ENCODE peak calls at places on chromosomes 4 and X, in seven cellular contexts. One of them, this sample, is unnamed.

GRCh38 chrX:114924423-114924822 is 93.0 kb downstream of the IL13RA2 start:
- DNase-seq in ecto neural progenitor cell: no peak
- DNase-seq in HCEC 1CT: no peak
- DNase-seq in HFF-Myc: no peak
- DNase-seq in sigmoid colon: no peak
- DNase-seq in testis: no peak
- DNase-seq in NCI-H1105: no peak
- DNase-seq in this sample: no peak

GRCh38 chr4:155738548-155738947 is 20.3 kb upstream of the GUCY1B1 start:
- DNase-seq in NCI-H1105: no peak
- DNase-seq in testis: no peak
- DNase-seq in sigmoid colon: no peak
- DNase-seq in ecto neural progenitor cell: no peak
- DNase-seq in HCEC 1CT: peak; percentile 91
- DNase-seq in HFF-Myc: no peak
- DNase-seq in this sample: no peak

GRCh38 chr4:165813606-165814005 is 59.4 kb upstream of the TLL1 start:
- DNase-seq in testis: no peak
- DNase-seq in HCEC 1CT: no peak
- DNase-seq in NCI-H1105: no peak
- DNase-seq in sigmoid colon: no peak
- DNase-seq in HFF-Myc: no peak
- DNase-seq in ecto neural progenitor cell: no peak
- DNase-seq in this sample: no peak

GRCh38 chrX:114267127-114267526 is 316.8 kb upstream of the HTR2C start:
- DNase-seq in NCI-H1105: no peak
- DNase-seq in HCEC 1CT: no peak
- DNase-seq in sigmoid colon: no peak
- DNase-seq in HFF-Myc: no peak
- DNase-seq in testis: no peak
- DNase-seq in ecto neural progenitor cell: no peak
- DNase-seq in this sample: no peak

GRCh38 chrX:51641421-51642021 is 22.8 kb upstream of the CENPVL3 start:
- DNase-seq in HCEC 1CT: peak; percentile 23
- DNase-seq in sigmoid colon: no peak
- DNase-seq in testis: peak; percentile 47
- DNase-seq in NCI-H1105: peak; percentile 3
- DNase-seq in HFF-Myc: peak; percentile 12
- DNase-seq in ecto neural progenitor cell: no peak
- DNase-seq in this sample: peak; percentile 11

GRCh38 chrX:52341493-52341892 is 27.3 kb upstream of the XAGE2 start:
- DNase-seq in ecto neural progenitor cell: no peak
- DNase-seq in HFF-Myc: no peak
- DNase-seq in HCEC 1CT: peak; percentile 1
- DNase-seq in sigmoid colon: no peak
- DNase-seq in NCI-H1105: no peak
- DNase-seq in testis: no peak
- DNase-seq in this sample: no peak

GRCh38 chr4:7698586-7698985 is 241.1 kb downstream of the AFAP1 start:
- DNase-seq in ecto neural progenitor cell: no peak
- DNase-seq in sigmoid colon: no peak
- DNase-seq in HFF-Myc: no peak
- DNase-seq in NCI-H1105: no peak
- DNase-seq in HCEC 1CT: no peak
- DNase-seq in testis: no peak
- DNase-seq in this sample: peak; percentile 32

GRCh38 chr4:123478859-123479345 is 82.3 kb downstream of the SPRY1 start:
- DNase-seq in sigmoid colon: no peak
- DNase-seq in HFF-Myc: no peak
- DNase-seq in testis: no peak
- DNase-seq in NCI-H1105: no peak
- DNase-seq in HCEC 1CT: no peak
- DNase-seq in ecto neural progenitor cell: peak; percentile 51
- DNase-seq in this sample: peak; percentile 57

GRCh38 chr4:121648518-121648917 is 48.3 kb downstream of the ANXA5 start:
- DNase-seq in HFF-Myc: no peak
- DNase-seq in sigmoid colon: no peak
- DNase-seq in NCI-H1105: no peak
- DNase-seq in HCEC 1CT: no peak
- DNase-seq in testis: no peak
- DNase-seq in ecto neural progenitor cell: no peak
- DNase-seq in this sample: no peak

GRCh38 chrX:108199691-108200090 is 108.1 kb downstream of the ATG4A start:
- DNase-seq in ecto neural progenitor cell: peak; percentile 48
- DNase-seq in HFF-Myc: no peak
- DNase-seq in HCEC 1CT: peak; percentile 4
- DNase-seq in sigmoid colon: no peak
- DNase-seq in testis: peak; percentile 17
- DNase-seq in NCI-H1105: peak; percentile 1
- DNase-seq in this sample: peak; percentile 52

GRCh38 chrX:53494427-53494826 is 60.3 kb upstream of the HSD17B10 start:
- DNase-seq in HFF-Myc: peak; percentile 0
- DNase-seq in sigmoid colon: no peak
- DNase-seq in testis: no peak
- DNase-seq in HCEC 1CT: no peak
- DNase-seq in ecto neural progenitor cell: no peak
- DNase-seq in NCI-H1105: peak; percentile 1
- DNase-seq in this sample: no peak

GRCh38 chr4:188107931-188108843 is 1.2 kb downstream of the TRIML2 start:
- DNase-seq in testis: no peak
- DNase-seq in sigmoid colon: no peak
- DNase-seq in HCEC 1CT: peak; percentile 56
- DNase-seq in HFF-Myc: no peak
- DNase-seq in NCI-H1105: no peak
- DNase-seq in ecto neural progenitor cell: no peak
- DNase-seq in this sample: no peak

GRCh38 chrX:111353810-111354209 is 58.2 kb downstream of the DCX start:
- DNase-seq in NCI-H1105: no peak
- DNase-seq in testis: no peak
- DNase-seq in HCEC 1CT: no peak
- DNase-seq in sigmoid colon: no peak
- DNase-seq in HFF-Myc: no peak
- DNase-seq in ecto neural progenitor cell: no peak
- DNase-seq in this sample: no peak

GRCh38 chr4:2272026-2272827 is 10.3 kb upstream of the MXD4 start:
- DNase-seq in HCEC 1CT: no peak
- DNase-seq in sigmoid colon: no peak
- DNase-seq in HFF-Myc: no peak
- DNase-seq in testis: no peak
- DNase-seq in ecto neural progenitor cell: no peak
- DNase-seq in NCI-H1105: no peak
- DNase-seq in this sample: no peak

GRCh38 chrX:30253257-30253656 is 6.3 kb downstream of the MAGEB1 start:
- DNase-seq in NCI-H1105: no peak
- DNase-seq in testis: no peak
- DNase-seq in HFF-Myc: no peak
- DNase-seq in ecto neural progenitor cell: no peak
- DNase-seq in sigmoid colon: no peak
- DNase-seq in HCEC 1CT: no peak
- DNase-seq in this sample: no peak

GRCh38 chrX:11591712-11592351 is 73.9 kb downstream of the ARHGAP6 start:
- DNase-seq in sigmoid colon: no peak
- DNase-seq in testis: no peak
- DNase-seq in HCEC 1CT: no peak
- DNase-seq in HFF-Myc: no peak
- DNase-seq in ecto neural progenitor cell: no peak
- DNase-seq in NCI-H1105: no peak
- DNase-seq in this sample: no peak

GRCh38 chr4:103171006-103171405 is 27.1 kb downstream of the CENPE start:
- DNase-seq in HFF-Myc: no peak
- DNase-seq in ecto neural progenitor cell: no peak
- DNase-seq in NCI-H1105: no peak
- DNase-seq in HCEC 1CT: no peak
- DNase-seq in testis: no peak
- DNase-seq in sigmoid colon: no peak
- DNase-seq in this sample: no peak

GRCh38 chr4:101198741-101199339 is 148.5 kb downstream of the PPP3CA start:
- DNase-seq in testis: no peak
- DNase-seq in sigmoid colon: no peak
- DNase-seq in ecto neural progenitor cell: no peak
- DNase-seq in NCI-H1105: peak; percentile 70
- DNase-seq in HFF-Myc: no peak
- DNase-seq in HCEC 1CT: no peak
- DNase-seq in this sample: no peak

GRCh38 chr4:10120943-10121567 is 4.5 kb upstream of the WDR1 start:
- DNase-seq in testis: no peak
- DNase-seq in HCEC 1CT: no peak
- DNase-seq in ecto neural progenitor cell: no peak
- DNase-seq in NCI-H1105: no peak
- DNase-seq in HFF-Myc: no peak
- DNase-seq in sigmoid colon: no peak
- DNase-seq in this sample: no peak

GRCh38 chr4:157165935-157166334 is 54.6 kb upstream of the GRIA2 start:
- DNase-seq in ecto neural progenitor cell: no peak
- DNase-seq in HCEC 1CT: no peak
- DNase-seq in testis: no peak
- DNase-seq in sigmoid colon: no peak
- DNase-seq in NCI-H1105: no peak
- DNase-seq in HFF-Myc: no peak
- DNase-seq in this sample: no peak

GRCh38 chr4:117326091-117326490 is 240.7 kb upstream of the TRAM1L1 start:
- DNase-seq in HCEC 1CT: no peak
- DNase-seq in testis: no peak
- DNase-seq in HFF-Myc: no peak
- DNase-seq in sigmoid colon: no peak
- DNase-seq in NCI-H1105: no peak
- DNase-seq in ecto neural progenitor cell: no peak
- DNase-seq in this sample: no peak

GRCh38 chr4:110516106-110516922 is 40.4 kb downstream of the ENPEP start:
- DNase-seq in testis: peak; percentile 90
- DNase-seq in HCEC 1CT: peak; percentile 41
- DNase-seq in NCI-H1105: peak; percentile 18
- DNase-seq in sigmoid colon: peak; percentile 87
- DNase-seq in HFF-Myc: no peak
- DNase-seq in ecto neural progenitor cell: peak; percentile 70
- DNase-seq in this sample: peak; percentile 76

GRCh38 chr4:39718366-39719323 is 20.7 kb downstream of the UBE2K start:
- DNase-seq in HCEC 1CT: no peak
- DNase-seq in NCI-H1105: no peak
- DNase-seq in ecto neural progenitor cell: no peak
- DNase-seq in sigmoid colon: no peak
- DNase-seq in HFF-Myc: no peak
- DNase-seq in testis: no peak
- DNase-seq in this sample: no peak

GRCh38 chr4:36088542-36088941 is 155.8 kb downstream of the ARAP2 start:
- DNase-seq in HFF-Myc: no peak
- DNase-seq in HCEC 1CT: no peak
- DNase-seq in ecto neural progenitor cell: no peak
- DNase-seq in sigmoid colon: no peak
- DNase-seq in NCI-H1105: no peak
- DNase-seq in testis: no peak
- DNase-seq in this sample: no peak

GRCh38 chr4:107115185-107115847 is 79.2 kb upstream of the DKK2 start:
- DNase-seq in HFF-Myc: no peak
- DNase-seq in NCI-H1105: no peak
- DNase-seq in sigmoid colon: no peak
- DNase-seq in HCEC 1CT: peak; percentile 54
- DNase-seq in ecto neural progenitor cell: no peak
- DNase-seq in testis: no peak
- DNase-seq in this sample: no peak

GRCh38 chr4:54473077-54473545 is 184.6 kb upstream of the KIT start:
- DNase-seq in HFF-Myc: peak; percentile 4
- DNase-seq in testis: no peak
- DNase-seq in NCI-H1105: no peak
- DNase-seq in ecto neural progenitor cell: no peak
- DNase-seq in sigmoid colon: no peak
- DNase-seq in HCEC 1CT: no peak
- DNase-seq in this sample: no peak

GRCh38 chr4:2065106-2065930 is 6.2 kb downstream of the NAT8L start:
- DNase-seq in sigmoid colon: peak; percentile 34
- DNase-seq in ecto neural progenitor cell: no peak
- DNase-seq in NCI-H1105: no peak
- DNase-seq in HFF-Myc: no peak
- DNase-seq in testis: no peak
- DNase-seq in HCEC 1CT: no peak
- DNase-seq in this sample: no peak

GRCh38 chr4:145824469-145824868 is 114.2 kb downstream of the ZNF827 start:
- DNase-seq in testis: no peak
- DNase-seq in HCEC 1CT: no peak
- DNase-seq in sigmoid colon: no peak
- DNase-seq in NCI-H1105: no peak
- DNase-seq in ecto neural progenitor cell: peak; percentile 52
- DNase-seq in HFF-Myc: no peak
- DNase-seq in this sample: no peak

GRCh38 chr4:76250962-76251361 is 559 bp upstream of the FAM47E start:
- DNase-seq in testis: no peak
- DNase-seq in NCI-H1105: no peak
- DNase-seq in sigmoid colon: no peak
- DNase-seq in HFF-Myc: no peak
- DNase-seq in HCEC 1CT: no peak
- DNase-seq in ecto neural progenitor cell: no peak
- DNase-seq in this sample: no peak

GRCh38 chr4:16757080-16757521 is 141.3 kb downstream of the LDB2 start:
- DNase-seq in NCI-H1105: no peak
- DNase-seq in sigmoid colon: no peak
- DNase-seq in ecto neural progenitor cell: no peak
- DNase-seq in HFF-Myc: no peak
- DNase-seq in HCEC 1CT: no peak
- DNase-seq in testis: no peak
- DNase-seq in this sample: no peak

GRCh38 chrX:97158270-97158669 is 274.6 kb downstream of the RPA4 start:
- DNase-seq in HFF-Myc: no peak
- DNase-seq in ecto neural progenitor cell: no peak
- DNase-seq in NCI-H1105: peak; percentile 13
- DNase-seq in testis: no peak
- DNase-seq in HCEC 1CT: no peak
- DNase-seq in sigmoid colon: no peak
- DNase-seq in this sample: no peak

GRCh38 chrX:22666441-22666840 is 333.3 kb upstream of the DDX53 start:
- DNase-seq in sigmoid colon: no peak
- DNase-seq in HFF-Myc: peak; percentile 27
- DNase-seq in HCEC 1CT: peak; percentile 12
- DNase-seq in NCI-H1105: no peak
- DNase-seq in ecto neural progenitor cell: no peak
- DNase-seq in testis: peak; percentile 30
- DNase-seq in this sample: peak; percentile 21

GRCh38 chr4:53786632-53787031 is 195.3 kb upstream of the LNX1 start:
- DNase-seq in sigmoid colon: peak; percentile 71
- DNase-seq in HFF-Myc: peak; percentile 36
- DNase-seq in HCEC 1CT: peak; percentile 65
- DNase-seq in ecto neural progenitor cell: no peak
- DNase-seq in NCI-H1105: no peak
- DNase-seq in testis: no peak
- DNase-seq in this sample: no peak

GRCh38 chrX:30301977-30302376 is 7.2 kb downstream of the NR0B1 start:
- DNase-seq in HFF-Myc: no peak
- DNase-seq in NCI-H1105: no peak
- DNase-seq in testis: no peak
- DNase-seq in sigmoid colon: no peak
- DNase-seq in ecto neural progenitor cell: no peak
- DNase-seq in HCEC 1CT: no peak
- DNase-seq in this sample: peak; percentile 22